ENCODE peak calls at places on chromosomes 2 and 18, in ten cellular contexts. K, T, M, I, L, W, A, B, Z and R are unnamed samples.
A peak's percentile ranks its signal among the peaks of the same experiment; 100 is the strongest.

GRCh38 chr2:152701198-152701597 is 16.1 kb downstream of the PRPF40A start:
- DNase-seq in K (no peak), T (no peak), M (no peak), I (no peak), L (no peak), W (no peak), A (no peak), B (no peak), Z (no peak), R (no peak)

GRCh38 chr18:44518666-44519065 is 162.0 kb upstream of the SETBP1 start:
- DNase-seq in K (no peak), T (no peak), M (no peak), I (no peak), L (peak; percentile 10), W (no peak), A (no peak), B (no peak), Z (no peak), R (no peak)

GRCh38 chr2:25131567-25132295 is 36.6 kb downstream of the POMC start:
- DNase-seq in K (no peak), T (no peak), M (peak; percentile 30), I (no peak), L (no peak), W (peak; percentile 50), A (no peak), B (no peak), Z (no peak), R (no peak)

GRCh38 chr2:129707800-129708199 is 271.7 kb upstream of the RAB6C start:
- DNase-seq in K (no peak), T (no peak), M (no peak), I (no peak), L (no peak), W (no peak), A (peak; percentile 63), B (no peak), Z (no peak), R (no peak)

GRCh38 chr2:189927823-189928222 is 134.7 kb downstream of the MSTN start:
- DNase-seq in K (no peak), T (no peak), M (no peak), I (no peak), L (peak; percentile 8), W (no peak), A (no peak), B (no peak), Z (no peak), R (no peak)

GRCh38 chr2:42860518-42861094 is 68.2 kb upstream of the HAAO start:
- DNase-seq in K (no peak), T (no peak), M (no peak), I (no peak), L (no peak), W (no peak), A (no peak), B (no peak), Z (peak; percentile 9), R (no peak)

GRCh38 chr2:58535182-58535581 is 294.1 kb upstream of the FANCL start:
- DNase-seq in K (no peak), T (no peak), M (no peak), I (no peak), L (no peak), W (peak; percentile 68), A (no peak), B (peak; percentile 42), Z (no peak), R (no peak)

GRCh38 chr2:85831735-85832134 is 57.1 kb downstream of the ST3GAL5 start:
- DNase-seq in K (no peak), T (no peak), M (no peak), I (no peak), L (no peak), W (no peak), A (no peak), B (no peak), Z (no peak), R (no peak)

GRCh38 chr2:111705711-111706323 is 178.2 kb downstream of the ANAPC1 start:
- DNase-seq in K (peak; percentile 51), T (no peak), M (no peak), I (peak; percentile 33), L (peak; percentile 92), W (peak; percentile 90), A (no peak), B (peak; percentile 46), Z (no peak), R (no peak)

GRCh38 chr18:26457611-26458350 is 90.6 kb downstream of the KCTD1 start:
- DNase-seq in K (no peak), T (no peak), M (no peak), I (no peak), L (no peak), W (peak; percentile 89), A (peak; percentile 15), B (no peak), Z (no peak), R (no peak)

GRCh38 chr2:107932483-107932882 is 53.8 kb upstream of the SLC5A7 start:
- DNase-seq in K (no peak), T (no peak), M (no peak), I (no peak), L (peak; percentile 64), W (no peak), A (no peak), B (peak; percentile 12), Z (no peak), R (no peak)

GRCh38 chr2:109218792-109219126 is 89.8 kb downstream of the SH3RF3 start:
- DNase-seq in K (no peak), T (no peak), M (no peak), I (no peak), L (no peak), W (no peak), A (no peak), B (no peak), Z (no peak), R (no peak)

GRCh38 chr2:65291221-65292094 is 63.8 kb downstream of the ACTR2 start:
- DNase-seq in K (no peak), T (no peak), M (no peak), I (no peak), L (no peak), W (no peak), A (no peak), B (no peak), Z (no peak), R (no peak)

GRCh38 chr2:182622231-182622630 is 93.8 kb upstream of the DNAJC10 start:
- DNase-seq in K (no peak), T (no peak), M (no peak), I (no peak), L (no peak), W (no peak), A (no peak), B (no peak), Z (no peak), R (no peak)

GRCh38 chr2:182621810-182622209 is 94.2 kb upstream of the DNAJC10 start:
- DNase-seq in K (no peak), T (no peak), M (no peak), I (no peak), L (no peak), W (no peak), A (no peak), B (no peak), Z (no peak), R (no peak)

GRCh38 chr2:182628901-182629300 is 87.2 kb upstream of the DNAJC10 start:
- DNase-seq in K (no peak), T (no peak), M (no peak), I (no peak), L (no peak), W (no peak), A (no peak), B (peak; percentile 27), Z (no peak), R (no peak)

GRCh38 chr2:182631299-182631698 is 84.8 kb upstream of the DNAJC10 start:
- DNase-seq in K (no peak), T (no peak), M (no peak), I (no peak), L (no peak), W (peak; percentile 42), A (no peak), B (no peak), Z (no peak), R (no peak)

GRCh38 chr2:182625814-182626213 is 90.2 kb upstream of the DNAJC10 start:
- DNase-seq in K (no peak), T (no peak), M (no peak), I (no peak), L (peak; percentile 8), W (no peak), A (no peak), B (no peak), Z (no peak), R (no peak)
- TF ChIP-seq CTCF in K (no peak), T (no peak), M (no peak), I (no peak), L (no peak), W (no peak), A (no peak), B (no peak), Z (no peak), R (no peak)

GRCh38 chr18:3122851-3123250 is 96.9 kb downstream of the MYOM1 start:
- DNase-seq in K (no peak), T (no peak), M (no peak), I (no peak), L (no peak), W (no peak), A (no peak), B (no peak), Z (no peak), R (no peak)

GRCh38 chr18:3120356-3120755 is 99.4 kb downstream of the MYOM1 start:
- DNase-seq in K (no peak), T (no peak), M (no peak), I (no peak), L (no peak), W (no peak), A (no peak), B (no peak), Z (no peak), R (no peak)

GRCh38 chr18:3118195-3119010 is 101.4 kb downstream of the MYOM1 start:
- DNase-seq in K (no peak), T (no peak), M (no peak), I (no peak), L (no peak), W (no peak), A (no peak), B (no peak), Z (no peak), R (no peak)

GRCh38 chr18:3119401-3120323 is 100.1 kb downstream of the MYOM1 start:
- DNase-seq in K (no peak), T (no peak), M (no peak), I (no peak), L (peak; percentile 84), W (peak; percentile 28), A (no peak), B (no peak), Z (no peak), R (no peak)

GRCh38 chr18:3121256-3121655 is 98.5 kb downstream of the MYOM1 start:
- DNase-seq in K (peak; percentile 7), T (no peak), M (no peak), I (no peak), L (no peak), W (no peak), A (no peak), B (no peak), Z (no peak), R (no peak)
- TF ChIP-seq CTCF in K (peak; percentile 35), T (no peak), M (no peak), I (no peak), L (peak; percentile 30), W (no peak), A (no peak), B (no peak), Z (no peak), R (no peak)

GRCh38 chr18:40529478-40529877 is 1425.6 kb upstream of the PIK3C3 start:
- DNase-seq in K (no peak), T (no peak), M (no peak), I (no peak), L (peak; percentile 47), W (no peak), A (no peak), B (peak; percentile 4), Z (no peak), R (no peak)
- TF ChIP-seq CTCF in K (peak; percentile 32), T (peak; percentile 21), M (no peak), I (no peak), L (peak; percentile 27), W (peak; percentile 44), A (peak; percentile 32), B (no peak), Z (no peak), R (no peak)

GRCh38 chr2:219490186-219490585 is 8.5 kb upstream of the GMPPA start:
- DNase-seq in K (no peak), T (no peak), M (no peak), I (no peak), L (no peak), W (no peak), A (no peak), B (no peak), Z (no peak), R (no peak)
- TF ChIP-seq CTCF in K (peak; percentile 55), T (no peak), M (no peak), I (no peak), L (no peak), W (peak; percentile 33), A (no peak), B (peak; percentile 29), Z (peak; percentile 26), R (no peak)